ENCODE peak calls at places on chromosomes 12 and 14, in five cellular contexts. Z is H9, S is A549, H is body of pancreas, B is SK-N-SH. I is an unnamed sample.
A peak's percentile ranks its signal among the peaks of the same experiment; 100 is the strongest.

GRCh38 chr12:31106101-31106803 is 32.6 kb downstream of the DDX11 start:
- DNase-seq in B (no peak), S (no peak), Z (peak; percentile 29), H (no peak), I (peak; percentile 50)

GRCh38 chr12:13947237-13947945 is 34.0 kb downstream of the GRIN2B start:
- DNase-seq in H (no peak), Z (no peak), B (no peak), S (peak; percentile 63), I (no peak)

GRCh38 chr12:47824198-47824597 is 4.5 kb upstream of the HDAC7 start:
- DNase-seq in B (no peak), Z (no peak), S (no peak), H (no peak), I (no peak)

GRCh38 chr14:72616294-72616693 is 277.6 kb downstream of the DPF3 start:
- DNase-seq in Z (no peak), S (no peak), B (no peak), H (peak; percentile 53), I (no peak)

GRCh38 chr14:57302883-57303282 is 34.1 kb downstream of the AP5M1 start:
- DNase-seq in H (no peak), S (no peak), Z (no peak), B (no peak), I (no peak)

GRCh38 chr12:1594295-1595025 is at the start of gene FBXL14:
- DNase-seq in S (peak; percentile 87), Z (peak; percentile 95), B (peak; percentile 92), H (peak; percentile 94), I (peak; percentile 92)

GRCh38 chr14:101633276-101633675 is 72.0 kb downstream of the DIO3 start:
- DNase-seq in Z (no peak), B (no peak), S (no peak), H (no peak), I (no peak)

GRCh38 chr12:28027947-28028724 is 55.6 kb upstream of the PTHLH start:
- DNase-seq in Z (no peak), S (no peak), H (no peak), B (no peak), I (no peak)

GRCh38 chr14:76919811-76920571 is 93.8 kb downstream of the LRRC74A start:
- DNase-seq in H (peak; percentile 83), Z (peak; percentile 70), S (peak; percentile 84), B (peak; percentile 86), I (peak; percentile 58)

GRCh38 chr12:90991952-90992465 is 12.8 kb downstream of the EPYC start:
- DNase-seq in S (no peak), H (no peak), Z (no peak), B (no peak), I (peak; percentile 33)

GRCh38 chr12:126358806-126359205 is 1293.6 kb downstream of the AACS start:
- DNase-seq in H (no peak), B (no peak), Z (no peak), S (no peak), I (no peak)

GRCh38 chr12:20120296-20120695 is 248.0 kb upstream of the PDE3A start:
- DNase-seq in B (no peak), S (no peak), H (no peak), Z (no peak), I (no peak)

GRCh38 chr14:52663850-52664249 is 31.5 kb downstream of the ERO1A start:
- DNase-seq in B (peak; percentile 37), H (no peak), S (no peak), Z (no peak), I (no peak)

GRCh38 chr14:57530571-57530970 is 36.9 kb upstream of the CCDC198 start:
- DNase-seq in Z (no peak), S (no peak), B (no peak), H (no peak), I (no peak)

GRCh38 chr14:24212924-24213865 is at the start of gene CHMP4A:
- DNase-seq in S (peak; percentile 98), H (peak; percentile 98), B (peak; percentile 94), Z (peak; percentile 99), I (peak; percentile 98)

GRCh38 chr12:71503579-71504470 is 64.2 kb downstream of the LGR5 start:
- DNase-seq in Z (no peak), B (no peak), S (no peak), H (no peak), I (no peak)

GRCh38 chr12:66255737-66256136 is 46.6 kb upstream of the HELB start:
- DNase-seq in S (no peak), H (no peak), B (no peak), Z (no peak), I (no peak)
- TF ChIP-seq CTCF in S (no peak), H (no peak), B (no peak), Z (no peak), I (no peak)

DNA sequence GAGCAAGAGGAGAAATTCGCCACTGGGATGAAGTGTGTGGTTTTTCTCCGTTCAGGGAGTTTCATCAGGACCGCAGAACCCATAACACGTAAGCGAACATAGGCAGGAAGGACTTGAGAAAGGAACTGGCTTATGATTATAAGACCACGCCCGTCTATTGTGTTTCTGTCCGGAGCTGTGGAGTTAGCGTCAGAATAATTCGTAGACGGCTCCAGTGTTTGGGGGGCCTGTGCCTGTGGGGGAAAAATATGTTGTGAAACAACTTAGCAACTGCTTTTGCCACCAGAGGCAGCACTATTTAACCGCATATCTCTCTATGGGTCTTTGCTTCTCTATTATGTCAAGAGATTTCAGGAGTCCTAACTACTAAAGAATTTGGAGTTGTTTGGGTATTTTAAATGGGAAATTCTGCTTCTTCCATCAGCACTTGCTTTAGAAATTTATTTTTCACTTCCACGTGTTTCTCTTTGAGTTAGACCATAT is 506 bp upstream of the CLEC14A start:
- DNase-seq in Z (no peak), H (peak; percentile 13), S (no peak), B (no peak), I (no peak)
- TF ChIP-seq CTCF in Z (peak; percentile 38), H (no peak), S (no peak), B (no peak), I (no peak)

GRCh38 chr14:106166232-106166631 is 639.8 kb downstream of the TMEM121 start:
- DNase-seq in H (no peak), B (no peak), S (no peak), Z (no peak), I (no peak)

GRCh38 chr14:106166650-106167204 is 640.3 kb downstream of the TMEM121 start:
- DNase-seq in S (no peak), H (no peak), B (no peak), Z (no peak), I (no peak)

DNA sequence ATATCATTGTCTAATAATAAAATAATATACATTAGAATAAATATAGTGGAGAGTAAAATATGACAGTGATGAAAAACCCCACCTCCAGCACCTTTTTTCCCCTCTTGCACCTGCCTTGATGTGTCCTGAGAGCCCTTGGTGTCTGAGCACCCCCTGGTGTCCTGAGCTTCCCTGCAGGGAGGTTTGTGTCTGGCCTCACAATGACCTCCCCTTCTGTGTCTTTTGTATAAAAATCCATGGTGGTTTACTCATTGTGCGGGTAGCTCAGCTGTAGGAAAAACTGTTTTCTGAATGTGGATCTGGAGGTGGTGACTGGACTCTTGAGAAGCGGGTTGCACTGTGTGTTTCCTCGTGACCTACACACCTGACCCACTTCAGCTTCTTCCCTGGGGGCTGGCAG is 636.9 kb downstream of the TMEM121 start:
- DNase-seq in S (no peak), H (no peak), Z (no peak), B (no peak), I (no peak)
- TF ChIP-seq CTCF in S (no peak), H (no peak), Z (no peak), B (no peak), I (no peak)

DNA sequence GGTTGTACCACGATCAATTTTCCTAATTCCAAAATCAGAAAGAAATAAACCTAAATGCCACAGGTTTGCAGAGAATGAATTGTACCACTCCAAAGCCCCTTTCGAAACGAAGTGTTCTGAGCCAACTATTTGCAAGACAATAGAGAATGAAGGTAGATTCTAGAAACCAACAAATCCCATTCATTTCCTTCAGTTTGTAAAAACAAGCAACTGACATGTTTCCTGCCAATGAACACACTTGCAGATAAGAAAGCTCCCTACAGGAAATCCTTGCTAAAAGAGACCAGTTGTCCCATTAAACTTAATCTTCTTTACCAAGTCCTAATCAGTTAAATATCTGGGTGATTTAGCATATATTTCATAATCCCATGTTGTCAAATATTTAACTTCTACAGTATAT is 198.4 kb upstream of the FOXN3 start:
- DNase-seq in H (no peak), B (no peak), S (no peak), Z (no peak), I (no peak)
- TF ChIP-seq CTCF in H (no peak), B (no peak), S (no peak), Z (no peak), I (no peak)

DNA sequence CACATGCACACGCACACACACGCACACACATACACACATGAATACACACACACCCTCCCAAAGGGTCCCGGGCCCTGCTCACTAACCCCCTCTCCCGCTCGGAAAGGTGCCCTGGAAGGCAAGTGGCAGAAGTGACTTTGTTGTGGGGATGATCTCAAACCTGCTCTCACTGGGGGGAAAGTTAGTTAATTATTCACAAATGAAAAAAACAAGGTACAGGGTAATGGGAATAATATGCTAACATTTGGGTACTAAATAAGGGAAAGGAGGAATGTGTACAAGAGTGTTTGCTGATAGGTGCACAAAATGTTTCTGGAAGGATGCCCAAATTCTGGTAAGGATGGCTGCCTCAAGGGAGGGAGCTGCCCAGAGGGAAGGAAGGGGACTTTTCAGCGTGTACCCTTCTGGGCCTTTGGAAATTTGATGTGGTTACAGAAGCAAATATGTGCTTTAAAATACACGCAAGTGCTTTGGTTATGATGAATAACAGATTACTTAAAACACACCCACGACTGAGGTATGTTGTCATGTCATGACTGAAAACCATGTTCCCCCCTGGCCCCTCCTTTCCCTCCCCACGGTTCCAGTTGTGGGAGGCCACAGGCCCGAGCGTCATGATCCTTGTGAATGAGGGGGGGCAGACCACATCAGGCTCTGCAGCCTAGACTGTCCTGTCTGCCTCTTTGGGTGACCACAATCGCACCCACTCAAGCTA is 43.3 kb upstream of the PLEKHG6 start:
- DNase-seq in Z (no peak), S (no peak), H (peak; percentile 28), B (no peak), I (no peak)
- TF ChIP-seq CTCF in Z (peak; percentile 19), S (no peak), H (no peak), B (no peak), I (no peak)

DNA sequence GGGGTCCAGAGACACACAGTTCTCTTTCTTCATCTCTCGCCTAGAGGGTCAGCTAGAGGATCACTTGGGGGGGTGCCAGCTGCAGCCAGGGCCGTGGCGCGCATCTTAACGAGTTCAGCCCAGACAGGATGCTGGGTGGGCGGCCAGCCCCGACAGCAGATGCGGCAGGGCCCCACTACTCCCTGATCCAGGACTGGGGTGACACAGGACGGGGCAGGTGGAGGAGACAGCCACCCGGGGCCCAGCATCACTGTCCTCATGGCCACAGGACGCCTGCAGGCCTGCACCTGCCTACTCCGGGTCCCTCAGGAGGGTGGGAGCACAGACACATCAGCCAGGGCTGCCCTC is 12.8 kb downstream of the AKT1 start:
- DNase-seq in B (no peak), Z (no peak), H (no peak), S (no peak), I (no peak)
- TF ChIP-seq CTCF in B (no peak), Z (no peak), H (no peak), S (no peak), I (no peak)

GRCh38 chr12:26614217-26614616 is 218.8 kb downstream of the ITPR2 start:
- DNase-seq in H (peak; percentile 10), B (peak; percentile 45), Z (peak; percentile 55), S (peak; percentile 49), I (peak; percentile 31)
- TF ChIP-seq CTCF in H (peak; percentile 44), B (peak; percentile 69), Z (peak; percentile 85), S (peak; percentile 53), I (peak; percentile 78)

I was measured in WERI-Rb-1.